ENCODE peak calls at places on chromosomes 3 and 15, in four cellular contexts. H, E, A and W are unnamed samples.
A peak's percentile ranks its signal among the peaks of the same experiment; 100 is the strongest.

GRCh38 chr15:63135804-63136203 is 14.1 kb downstream of the LACTB start:
- DNase-seq in H (peak; percentile 88), E (no peak), A (no peak), W (no peak)

GRCh38 chr3:114709102-114709501 is 415.3 kb downstream of the TIGIT start:
- DNase-seq in A (no peak), E (no peak), H (peak; percentile 45), W (no peak)

GRCh38 chr3:61704807-61705206 is 143.4 kb downstream of the PTPRG start:
- DNase-seq in H (no peak), A (no peak), E (no peak), W (no peak)

GRCh38 chr15:75067123-75067854 is 43.9 kb downstream of the PPCDC start:
- DNase-seq in E (no peak), A (no peak), H (peak; percentile 63), W (no peak)

GRCh38 chr3:40096561-40097506 is 212.7 kb upstream of the EIF1B start:
- DNase-seq in E (no peak), A (no peak), H (no peak), W (no peak)

GRCh38 chr3:108125550-108126071 is 34.8 kb upstream of the CD47 start:
- DNase-seq in A (no peak), E (no peak), H (no peak), W (no peak)

GRCh38 chr3:42061711-42062408 is 29.3 kb upstream of the TRAK1 start:
- DNase-seq in E (no peak), A (peak; percentile 71), H (peak; percentile 92), W (peak; percentile 25)

GRCh38 chr15:50150349-50150748 is 31.3 kb upstream of the ATP8B4 start:
- DNase-seq in A (no peak), H (no peak), E (no peak), W (no peak)

GRCh38 chr15:99264125-99264524 is 12.8 kb downstream of the LRRC28 start:
- DNase-seq in E (no peak), A (no peak), H (no peak), W (no peak)

GRCh38 chr3:105944721-105945120 is 75.9 kb upstream of the CBLB start:
- DNase-seq in E (no peak), H (no peak), A (no peak), W (no peak)

GRCh38 chr15:59614153-59614552 is 2.6 kb downstream of the GCNT3 start:
- DNase-seq in A (no peak), E (no peak), H (no peak), W (no peak)

GRCh38 chr3:88595025-88595424 is 445.3 kb downstream of the C3orf38 start:
- DNase-seq in A (no peak), E (no peak), H (peak; percentile 23), W (no peak)

GRCh38 chr3:114411292-114411691 is 117.5 kb downstream of the TIGIT start:
- DNase-seq in A (no peak), H (peak; percentile 59), E (no peak), W (no peak)

GRCh38 chr3:42387802-42388651 is 22.4 kb downstream of the LYZL4 start:
- DNase-seq in A (no peak), H (no peak), E (no peak), W (no peak)

GRCh38 chr3:152258448-152259302 is 10.1 kb upstream of the MBNL1 start:
- DNase-seq in A (no peak), H (peak; percentile 98), E (no peak), W (peak; percentile 40)

GRCh38 chr3:71355862-71356261 is 227.7 kb downstream of the FOXP1 start:
- DNase-seq in A (no peak), E (no peak), H (no peak), W (no peak)

GRCh38 chr15:35167675-35168074 is 82.6 kb upstream of the NANOGP8 start:
- DNase-seq in H (no peak), E (no peak), A (no peak), W (no peak)

GRCh38 chr3:1079641-1080040 is 13.2 kb upstream of the CNTN6 start:
- DNase-seq in E (no peak), H (no peak), A (no peak), W (no peak)

GRCh38 chr15:51162865-51163762 is 68.4 kb upstream of the TNFAIP8L3 start:
- DNase-seq in A (peak; percentile 73), H (peak; percentile 80), E (peak; percentile 80), W (peak; percentile 71)

DNA sequence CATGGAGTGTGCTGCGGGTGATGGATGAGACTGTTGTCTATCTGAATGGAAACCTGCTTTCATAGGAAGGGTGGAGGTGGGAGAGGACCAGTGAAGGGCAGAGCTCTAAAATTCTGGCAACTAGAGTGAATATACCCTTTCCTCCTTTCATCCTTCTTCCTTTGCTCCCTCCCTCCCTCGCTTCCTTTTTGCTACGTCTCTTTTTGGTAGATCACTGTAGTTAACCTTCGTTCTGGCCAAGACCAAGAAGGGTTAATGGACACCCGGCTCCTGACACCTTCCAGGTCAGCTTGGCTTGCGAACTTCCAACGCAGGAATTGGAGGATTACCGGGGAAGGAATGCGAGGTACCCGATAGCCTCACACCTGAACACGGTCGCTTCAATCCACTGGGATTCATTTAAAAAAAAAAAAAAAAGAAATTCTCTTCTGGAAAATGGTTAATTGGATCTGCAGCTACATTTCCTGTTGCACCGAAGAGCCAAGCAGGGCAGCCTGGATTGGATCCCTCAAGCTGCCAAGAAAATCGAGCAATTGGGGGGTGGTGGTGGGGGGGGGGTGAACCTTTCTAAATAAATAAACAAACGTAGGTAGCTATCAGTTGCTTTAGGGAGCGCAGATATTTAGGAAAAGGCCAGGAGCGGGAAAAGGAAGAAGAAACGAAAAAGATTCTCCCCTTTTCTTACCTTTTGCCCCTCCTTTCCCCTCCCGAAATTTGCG is 9.6 kb upstream of the NR2F2 start:
- DNase-seq in H (no peak), A (no peak), E (no peak), W (no peak)
- H3K4me3 ChIP-seq in H (no peak overlapping the region), A (peak overlapping the region; percentile 24), E (no peak overlapping the region), W (peak overlapping the region; percentile 35)

DNA sequence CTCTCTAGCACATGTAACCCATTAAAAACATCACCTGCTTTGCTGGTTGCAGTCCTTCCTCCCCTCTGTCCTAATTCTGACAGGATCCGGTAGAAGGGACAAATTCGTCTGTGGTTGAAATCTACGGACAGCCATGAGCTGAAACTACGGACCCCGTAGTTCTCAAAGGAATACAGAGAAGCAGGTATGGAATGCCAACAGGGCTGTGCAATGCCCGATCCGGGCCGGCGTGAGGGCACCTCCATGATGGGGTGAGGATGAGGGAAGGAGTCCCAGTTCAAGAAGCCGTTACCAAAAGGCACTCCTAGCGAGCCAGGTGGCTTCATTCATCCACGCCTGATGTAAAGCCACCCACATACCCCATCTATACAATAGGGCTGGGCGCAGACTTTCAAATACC is 160.0 kb upstream of the NSMCE3 start:
- DNase-seq in A (no peak), E (no peak), H (no peak), W (no peak)
- H3K4me1 ChIP-seq in A (no peaks in the 10 kb centered on the region), E (no peaks in the 10 kb centered on the region), H (no peaks in the 10 kb centered on the region), W (no peaks in the 10 kb centered on the region)

DNA sequence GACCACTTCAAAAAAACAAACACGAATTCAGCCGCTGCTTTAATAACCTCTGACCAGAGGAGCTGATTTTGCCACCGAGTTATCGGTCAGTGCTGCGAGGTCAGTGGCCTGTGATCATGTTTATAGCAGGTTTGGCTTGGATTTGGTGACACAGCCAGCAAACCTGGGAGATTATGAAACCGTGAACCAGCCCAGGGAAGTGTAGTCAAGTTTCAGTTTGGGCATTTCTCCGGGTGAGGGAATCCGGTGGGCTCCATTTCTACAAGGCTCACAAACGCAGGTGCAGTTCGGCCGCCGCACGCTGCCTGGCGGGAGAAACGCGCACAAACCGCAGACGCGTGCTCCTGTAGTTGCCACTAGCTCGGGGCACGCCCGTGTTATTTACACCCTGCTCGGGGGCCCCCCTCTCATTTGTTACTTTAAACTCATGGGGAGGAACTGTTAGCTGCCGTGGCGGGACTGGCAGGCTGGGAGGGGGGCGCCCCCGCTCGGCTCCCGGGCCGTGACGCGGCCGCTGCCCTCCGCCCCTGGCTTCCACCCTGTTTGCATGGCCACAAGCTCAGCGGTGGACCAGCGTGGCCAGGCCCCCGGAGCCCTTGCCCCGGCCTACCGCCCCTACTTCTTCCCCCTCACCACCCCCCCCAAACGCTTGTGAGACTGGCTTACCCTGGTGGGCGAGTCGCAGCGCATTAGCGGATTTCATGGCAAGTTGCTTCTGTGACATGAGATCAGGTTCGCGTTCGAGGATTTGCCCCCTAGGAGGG is 13.6 kb upstream of the ONECUT1 start:
- DNase-seq in H (no peak), A (no peak), E (no peak), W (no peak)
- TF ChIP-seq CTCF in H (no peak), A (no peak), E (no peak), W (no peak)

GRCh38 chr15:71149645-71150557 is 34.6 kb downstream of the THSD4 start:
- DNase-seq in A (no peak), E (no peak), H (peak; percentile 53), W (no peak)
- H3K4me3 ChIP-seq in A (no peak overlapping the region), E (no peak overlapping the region), H (no peak overlapping the region), W (no peak overlapping the region)

GRCh38 chr3:124615896-124616543 is 114.2 kb upstream of the UMPS start:
- DNase-seq in A (no peak), H (no peak), E (no peak), W (no peak)
- H3K4me1 ChIP-seq in A (no peaks in the 10 kb centered on the region), H (peaks cover 20% of the 10 kb centered on the region), E (peaks cover 9% of the 10 kb centered on the region), W (peaks cover 78% of the 10 kb centered on the region)

GRCh38 chr3:130465486-130465885 is 51.5 kb upstream of the COL6A6 start:
- DNase-seq in H (peak; percentile 2), E (no peak), A (no peak), W (no peak)
- TF ChIP-seq CTCF in H (no peak), E (no peak), A (no peak), W (no peak)

GRCh38 chr3:78855190-78855589 is 912.6 kb downstream of the ROBO1 start:
- DNase-seq in E (no peak), A (no peak), H (no peak), W (no peak)
- H3K4me3 ChIP-seq in E (no peak overlapping the region), A (no peak overlapping the region), H (no peak overlapping the region), W (no peak overlapping the region)

DNA sequence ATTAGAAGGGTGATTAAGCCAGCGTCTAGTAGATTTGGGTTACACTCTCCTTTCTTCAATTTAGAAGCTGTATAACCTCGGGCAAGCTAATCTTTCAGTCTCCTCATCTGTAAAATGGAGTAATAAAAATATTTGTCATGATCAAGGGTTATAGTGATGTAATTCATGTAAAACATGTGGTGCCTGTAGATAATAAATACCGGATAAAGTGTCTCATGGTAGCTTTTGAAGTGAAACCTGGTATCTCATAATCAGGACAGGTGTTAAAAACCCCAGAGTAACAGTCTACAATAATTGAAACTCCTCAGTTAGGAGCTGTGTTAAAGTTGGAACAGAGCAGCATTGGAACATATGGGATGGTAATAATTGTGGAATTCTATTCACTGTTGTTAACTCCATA is 919 bp upstream of the KNL1 start:
- DNase-seq in H (no peak), E (no peak), A (no peak), W (no peak)
- H3K4me1 ChIP-seq in H (peaks cover 19% of the 10 kb centered on the region), E (peaks cover 3% of the 10 kb centered on the region), A (no peaks in the 10 kb centered on the region), W (peaks cover 8% of the 10 kb centered on the region)

GRCh38 chr3:127113571-127113891 is 79.4 kb upstream of the PRR23E start:
- DNase-seq in H (no peak), A (no peak), E (no peak), W (no peak)

GRCh38 chr3:127112796-127113570 is 79.9 kb upstream of the PRR23E start:
- DNase-seq in A (no peak), E (no peak), H (no peak), W (no peak)

GRCh38 chr3:127114337-127115070 is 78.4 kb upstream of the PRR23E start:
- DNase-seq in H (no peak), E (peak; percentile 93), A (no peak), W (no peak)

GRCh38 chr3:127110982-127111693 is 81.8 kb upstream of the PRR23E start:
- DNase-seq in E (no peak), H (no peak), A (no peak), W (no peak)

GRCh38 chr3:127115691-127116351 is 77.1 kb upstream of the PRR23E start:
- DNase-seq in A (no peak), H (no peak), E (no peak), W (no peak)
- TF ChIP-seq CTCF in A (no peak), H (no peak), E (no peak), W (no peak)